ENCODE peak calls at places on chromosomes 6 and 20, in five cellular contexts. M is activated T-cell treated with anti-CD3 and anti-CD28 coated beads for 1 hour; L is non-pigmented ciliary epithelial cell; G is activated naive CD8-positive, alpha-beta T cell treated with anti-CD3 and anti-CD28 coated beads for 36 hours; P is endothelial cell. Y is an unnamed sample.

GRCh38 chr20:43220612-43221011 is 30.9 kb upstream of the PTPRT start:
- DNase-seq in M (no peak), L (peak), G (no peak), P (no peak), Y (no peak)

GRCh38 chr20:14672066-14672465 is 334.7 kb upstream of the FLRT3 start:
- DNase-seq in M (no peak), L (no peak), G (no peak), P (no peak), Y (no peak)

GRCh38 chr6:84762220-84762940 is 2.0 kb downstream of the TBX18 start:
- DNase-seq in M (no peak), L (no peak), G (no peak), P (peak), Y (peak)

GRCh38 chr6:80938131-80938530 is 814.4 kb downstream of the TENT5A start:
- DNase-seq in M (no peak), L (no peak), G (no peak), P (no peak), Y (no peak)

GRCh38 chr6:118469468-118469867 is 78.6 kb upstream of the PLN start:
- DNase-seq in M (no peak), L (no peak), G (no peak), P (no peak), Y (no peak)

GRCh38 chr6:126657556-126658129 is 317.7 kb downstream of the CENPW start:
- DNase-seq in M (no peak), L (peak), G (no peak), P (peak), Y (peak)

GRCh38 chr20:2093200-2093781 is 8.3 kb upstream of the STK35 start:
- DNase-seq in M (no peak), L (no peak), G (peak), P (peak), Y (peak)

GRCh38 chr20:3106658-3107463 is 22.3 kb upstream of the AVP start:
- DNase-seq in M (no peak), L (no peak), G (no peak), P (no peak), Y (peak)

GRCh38 chr6:29813066-29813465 is 14.6 kb upstream of the HLA-G start:
- DNase-seq in M (no peak), L (no peak), G (no peak), P (no peak), Y (no peak)

GRCh38 chr6:53302678-53303360 is 45.9 kb downstream of the ELOVL5 start:
- DNase-seq in M (no peak), L (peak), G (no peak), P (no peak), Y (no peak)